ENCODE peak calls at places on chromosomes 3 and 15, in eight cellular contexts. S is ovary, D is heart left ventricle, E is spleen, N is H1, M is testis, B is IMR-90, U is GM12878. O is an unnamed sample.
A peak's percentile ranks its signal among the peaks of the same experiment; 100 is the strongest.

GRCh38 chr3:11542551-11542950 is 101.2 kb downstream of the VGLL4 start:
- DNase-seq in B (no peak), D (no peak), S (no peak), N (no peak), M (no peak), E (no peak), U (no peak), O (no peak)

GRCh38 chr3:56783644-56784451 is 17.9 kb downstream of the ARHGEF3 start:
- DNase-seq in B (peak; percentile 74), U (peak; percentile 93), E (peak; percentile 87), D (peak; percentile 59), M (peak; percentile 54), S (no peak), N (no peak), O (peak; percentile 69)

GRCh38 chr3:171827385-171827784 is 15.8 kb upstream of the TMEM212 start:
- DNase-seq in N (no peak), M (no peak), U (no peak), E (no peak), D (no peak), B (no peak), S (no peak), O (no peak)

GRCh38 chr3:147960791-147961190 is 551.6 kb downstream of the ZIC1 start:
- DNase-seq in D (no peak), U (no peak), N (no peak), E (no peak), S (no peak), M (no peak), B (no peak), O (no peak)

GRCh38 chr3:159252772-159253384 is 451.0 kb downstream of the MFSD1 start:
- DNase-seq in U (peak; percentile 11), N (no peak), D (no peak), S (no peak), E (no peak), M (no peak), B (peak; percentile 41), O (no peak)

GRCh38 chr3:13420817-13421755 is 964 bp upstream of the NUP210 start:
- DNase-seq in M (peak; percentile 24), N (no peak), S (no peak), E (peak; percentile 89), D (no peak), U (peak; percentile 57), B (no peak), O (no peak)

GRCh38 chr15:31215490-31216209 is 111.0 kb upstream of the KLF13 start:
- DNase-seq in B (no peak), N (no peak), D (peak; percentile 88), U (no peak), E (peak; percentile 99), S (peak; percentile 75), M (peak; percentile 79), O (peak; percentile 90)

GRCh38 chr3:105415981-105416380 is 49.3 kb downstream of the ALCAM start:
- DNase-seq in E (no peak), B (peak; percentile 65), D (no peak), N (no peak), M (no peak), U (no peak), S (no peak), O (no peak)

GRCh38 chr3:122416966-122417365 is 1.1 kb upstream of the WDR5B start:
- DNase-seq in B (no peak), S (no peak), U (no peak), M (no peak), N (no peak), D (no peak), E (peak; percentile 78), O (no peak)

GRCh38 chr3:185402561-185402960 is 39.6 kb downstream of the MAP3K13 start:
- DNase-seq in S (peak; percentile 21), B (peak; percentile 61), M (peak; percentile 58), E (no peak), U (no peak), N (no peak), D (no peak), O (no peak)

GRCh38 chr15:66775127-66776105 is 73.4 kb downstream of the SMAD6 start:
- DNase-seq in N (no peak), S (peak; percentile 71), E (peak; percentile 35), B (no peak), D (peak; percentile 66), M (no peak), U (no peak), O (no peak)

GRCh38 chr3:89447244-89447643 is 339.8 kb downstream of the EPHA3 start:
- DNase-seq in N (no peak), E (no peak), B (no peak), U (no peak), M (no peak), S (no peak), D (no peak), O (no peak)

GRCh38 chr15:100206643-100207042 is 135.1 kb downstream of the ADAMTS17 start:
- DNase-seq in N (no peak), B (no peak), D (no peak), S (no peak), E (peak; percentile 7), U (no peak), M (no peak), O (no peak)

GRCh38 chr3:194481103-194481502 is 5.7 kb downstream of the ATP13A3 start:
- DNase-seq in N (no peak), D (no peak), M (no peak), S (no peak), E (no peak), U (no peak), B (peak; percentile 86), O (no peak)

GRCh38 chr15:28191832-28192231 is 92.7 kb upstream of the OCA2 start:
- DNase-seq in U (no peak), D (peak; percentile 41), M (peak; percentile 78), B (peak; percentile 77), E (no peak), S (peak; percentile 76), N (no peak), O (no peak)

GRCh38 chr3:184727357-184728060 is 15.6 kb upstream of the MAGEF1 start:
- DNase-seq in N (peak; percentile 74), D (peak; percentile 61), S (peak; percentile 60), M (peak; percentile 76), E (no peak), B (peak; percentile 72), U (no peak), O (peak; percentile 75)

GRCh38 chr3:38640661-38641441 is 8.6 kb downstream of the SCN5A start:
- DNase-seq in U (no peak), B (no peak), M (no peak), N (no peak), S (no peak), E (peak; percentile 66), D (no peak), O (peak; percentile 36)

GRCh38 chr3:51243919-51244318 is 141.2 kb upstream of the MANF start:
- DNase-seq in B (no peak), D (no peak), N (no peak), M (no peak), U (no peak), S (no peak), E (no peak), O (no peak)

GRCh38 chr15:65081758-65082157 is 5.2 kb downstream of the KBTBD13 start:
- DNase-seq in E (no peak), S (no peak), U (no peak), M (no peak), D (no peak), N (no peak), B (peak; percentile 31), O (no peak)

GRCh38 chr15:52558196-52558595 is 10.6 kb downstream of the ARPP19 start:
- DNase-seq in B (peak; percentile 78), S (no peak), N (no peak), E (no peak), D (no peak), U (peak; percentile 84), M (no peak), O (no peak)

GRCh38 chr3:31462050-31462569 is 70.6 kb upstream of the STT3B start:
- DNase-seq in D (no peak), S (no peak), U (peak; percentile 64), N (no peak), M (no peak), B (no peak), E (no peak), O (no peak)

GRCh38 chr3:39292961-39293360 is 13.1 kb upstream of the CX3CR1 start:
- DNase-seq in U (no peak), M (no peak), N (no peak), E (no peak), B (no peak), D (no peak), S (no peak), O (no peak)

GRCh38 chr3:46926039-46926438 is 48.5 kb downstream of the PTH1R start:
- DNase-seq in U (no peak), M (no peak), N (no peak), E (peak; percentile 78), B (peak; percentile 82), D (no peak), S (no peak), O (no peak)

GRCh38 chr15:68582864-68583263 is 4.1 kb downstream of the CORO2B start:
- DNase-seq in S (no peak), E (peak; percentile 30), U (no peak), M (no peak), N (no peak), B (no peak), D (no peak), O (no peak)
- H3K4me1 ChIP-seq in S (peaks cover 25% of the 10 kb centered on the region), E (peaks cover 38% of the 10 kb centered on the region), U (no peaks in the 10 kb centered on the region), M (peaks cover 4% of the 10 kb centered on the region), N (peaks cover 5% of the 10 kb centered on the region), B (peaks cover 23% of the 10 kb centered on the region), D (peaks cover 8% of the 10 kb centered on the region), O (peaks cover 36% of the 10 kb centered on the region)

GRCh38 chr3:125357032-125357658 is 18.0 kb downstream of the ZNF148 start:
- DNase-seq in M (peak; percentile 74), D (peak; percentile 45), N (no peak), B (peak; percentile 36), U (no peak), S (peak; percentile 55), E (peak; percentile 89), O (peak; percentile 64)
- TF ChIP-seq POLR2A in M (no peak), D (peak; percentile 51), N (peak; percentile 58), B (no peak), U (peak; percentile 74), S (no peak), E (no peak), O (no peak)

GRCh38 chr3:69091389-69092029 is 6.8 kb downstream of the ARL6IP5 start:
- DNase-seq in S (no peak), U (no peak), M (no peak), B (no peak), N (no peak), E (no peak), D (no peak), O (no peak)
- H3K4me1 ChIP-seq in S (peaks cover 16% of the 10 kb centered on the region), U (peaks cover 54% of the 10 kb centered on the region), M (peaks cover 60% of the 10 kb centered on the region), B (peaks cover 20% of the 10 kb centered on the region), N (peaks cover 3% of the 10 kb centered on the region), E (peaks cover 100% of the 10 kb centered on the region), D (peaks cover 54% of the 10 kb centered on the region), O (peaks cover 100% of the 10 kb centered on the region)

DNA sequence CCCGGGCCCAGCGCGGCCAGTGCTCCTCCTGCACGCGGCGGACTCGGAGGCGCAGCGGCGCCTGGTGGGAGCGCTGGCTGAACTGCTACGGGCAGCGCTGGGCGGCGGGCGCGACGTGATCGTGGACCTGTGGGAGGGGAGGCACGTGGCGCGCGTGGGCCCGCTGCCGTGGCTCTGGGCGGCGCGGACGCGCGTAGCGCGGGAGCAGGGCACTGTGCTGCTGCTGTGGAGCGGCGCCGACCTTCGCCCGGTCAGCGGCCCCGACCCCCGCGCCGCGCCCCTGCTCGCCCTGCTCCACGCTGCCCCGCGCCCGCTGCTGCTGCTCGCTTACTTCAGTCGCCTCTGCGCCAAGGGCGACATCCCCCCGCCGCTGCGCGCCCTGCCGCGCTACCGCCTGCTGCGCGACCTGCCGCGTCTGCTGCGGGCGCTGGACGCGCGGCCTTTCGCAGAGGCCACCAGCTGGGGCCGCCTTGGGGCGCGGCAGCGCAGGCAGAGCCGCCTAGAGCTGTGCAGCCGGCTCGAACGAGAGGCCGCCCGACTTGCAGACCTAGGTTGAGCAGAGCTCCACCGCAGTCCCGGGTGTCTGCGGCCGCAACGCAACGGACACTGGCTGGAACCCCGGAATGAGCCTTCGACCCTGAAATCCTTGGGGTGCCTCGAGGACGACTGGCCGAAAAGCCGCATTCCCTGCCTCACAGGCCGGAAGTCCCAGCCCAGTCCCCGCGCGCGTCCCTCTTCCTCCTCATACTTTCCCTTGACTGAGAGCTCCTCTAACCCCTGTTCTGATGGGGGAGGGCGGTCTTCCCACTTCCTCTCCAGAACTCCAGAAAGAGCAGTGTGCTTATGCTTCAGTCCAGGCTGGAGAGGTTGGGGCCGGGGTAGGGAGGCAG is 1.4 kb upstream of the IL17RC start:
- DNase-seq in B (peak; percentile 52), N (no peak), M (peak; percentile 76), S (peak; percentile 79), U (no peak), D (peak; percentile 80), E (peak; percentile 89), O (peak; percentile 83)
- TF ChIP-seq POLR2A in B (no peak), N (peak; percentile 59), M (no peak), S (peak; percentile 20), U (no peak), D (peak; percentile 37), E (no peak), O (no peak)